ENCODE peak calls at places on chromosomes 7 and 10, in six cellular contexts. G is osteocyte, C is progenitor cell of endocrine pancreas, Q is left cardiac atrium, U is PC-9, J is AG08396. X is an unnamed sample.

GRCh38 chr7:70703785-70704184 is 428.2 kb upstream of the GALNT17 start:
- DNase-seq in G (no peak), C (no peak), Q (no peak), U (no peak), J (no peak), X (no peak)

GRCh38 chr7:72292794-72293193 is 119.3 kb downstream of the CALN1 start:
- DNase-seq in G (no peak), C (no peak), Q (no peak), U (no peak), J (no peak), X (no peak)

GRCh38 chr10:13560597-13560996 is 26.2 kb upstream of the PRPF18 start:
- DNase-seq in G (no peak), C (no peak), Q (no peak), U (no peak), J (peak), X (peak)

GRCh38 chr10:68271104-68271882 is 39.4 kb upstream of the ATOH7 start:
- DNase-seq in G (no peak), C (no peak), Q (no peak), U (no peak), J (no peak), X (peak)

GRCh38 chr10:130999376-131000202 is 311.9 kb downstream of the TCERG1L start:
- DNase-seq in G (peak), C (no peak), Q (no peak), U (no peak), J (no peak), X (no peak)

GRCh38 chr7:72444023-72444776 is 32.1 kb upstream of the CALN1 start:
- DNase-seq in G (no peak), C (no peak), Q (no peak), U (no peak), J (no peak), X (no peak)

GRCh38 chr7:69738396-69738889 is 140.2 kb downstream of the AUTS2 start:
- DNase-seq in G (no peak), C (no peak), Q (no peak), U (no peak), J (no peak), X (peak)

GRCh38 chr10:35075228-35075627 is 14.9 kb downstream of the CUL2 start:
- DNase-seq in G (no peak), C (no peak), Q (no peak), U (no peak), J (no peak), X (no peak)

GRCh38 chr7:139701908-139702307 is 75.9 kb downstream of the HIPK2 start:
- DNase-seq in G (no peak), C (no peak), Q (no peak), U (no peak), J (no peak), X (no peak)